ENCODE peak calls at places on chromosomes 13 and 19, in eight cellular contexts. One of them, this sample, is unnamed.

GRCh38 chr19:8017808-8018207 is 12.4 kb upstream of the ELAVL1 start:
- DNase-seq in renal cortical epithelial cell: no peak
- DNase-seq in tibial artery: no peak
- DNase-seq in stimulated activated CD8-positive, alpha-beta memory T cell treated with anti-CD3 and anti-CD28 coated beads, Interleukin-12 subunit alpha, Interleukin-12 subunit beta, amount 100 ng/mL, for 4 hours: no peak
- DNase-seq in stimulated activated naive CD8-positive, alpha-beta T cell treated with anti-CD3 and anti-CD28 coated beads, Interleukin-15, Interleukin-2, amounts not matched to agents 100 U/mL and 50 U/mL, for 24 hours: peak
- DNase-seq in NCI-H1417: no peak
- DNase-seq in fibroblast of the aortic adventitia: no peak
- DNase-seq in neural crest cell: no peak
- DNase-seq in this sample: peak

GRCh38 chr13:64075543-64076271 is 2660.1 kb upstream of the PCDH20 start:
- DNase-seq in fibroblast of the aortic adventitia: no peak
- DNase-seq in NCI-H1417: peak
- DNase-seq in renal cortical epithelial cell: no peak
- DNase-seq in tibial artery: peak
- DNase-seq in neural crest cell: no peak
- DNase-seq in stimulated activated CD8-positive, alpha-beta memory T cell treated with anti-CD3 and anti-CD28 coated beads, Interleukin-12 subunit alpha, Interleukin-12 subunit beta, amount 100 ng/mL, for 4 hours: no peak
- DNase-seq in stimulated activated naive CD8-positive, alpha-beta T cell treated with anti-CD3 and anti-CD28 coated beads, Interleukin-15, Interleukin-2, amounts not matched to agents 100 U/mL and 50 U/mL, for 24 hours: no peak
- DNase-seq in this sample: no peak

GRCh38 chr13:97307882-97308624 is 85.9 kb downstream of the MBNL2 start:
- DNase-seq in tibial artery: no peak
- DNase-seq in stimulated activated naive CD8-positive, alpha-beta T cell treated with anti-CD3 and anti-CD28 coated beads, Interleukin-15, Interleukin-2, amounts not matched to agents 100 U/mL and 50 U/mL, for 24 hours: no peak
- DNase-seq in neural crest cell: no peak
- DNase-seq in fibroblast of the aortic adventitia: peak
- DNase-seq in stimulated activated CD8-positive, alpha-beta memory T cell treated with anti-CD3 and anti-CD28 coated beads, Interleukin-12 subunit alpha, Interleukin-12 subunit beta, amount 100 ng/mL, for 4 hours: no peak
- DNase-seq in NCI-H1417: no peak
- DNase-seq in renal cortical epithelial cell: peak
- DNase-seq in this sample: peak

GRCh38 chr19:4984448-4984990 is 15.6 kb downstream of the KDM4B start:
- DNase-seq in NCI-H1417: peak
- DNase-seq in stimulated activated naive CD8-positive, alpha-beta T cell treated with anti-CD3 and anti-CD28 coated beads, Interleukin-15, Interleukin-2, amounts not matched to agents 100 U/mL and 50 U/mL, for 24 hours: no peak
- DNase-seq in tibial artery: no peak
- DNase-seq in fibroblast of the aortic adventitia: no peak
- DNase-seq in stimulated activated CD8-positive, alpha-beta memory T cell treated with anti-CD3 and anti-CD28 coated beads, Interleukin-12 subunit alpha, Interleukin-12 subunit beta, amount 100 ng/mL, for 4 hours: no peak
- DNase-seq in neural crest cell: no peak
- DNase-seq in renal cortical epithelial cell: no peak
- DNase-seq in this sample: peak

GRCh38 chr19:41991025-41991424 is 3.0 kb downstream of the ATP1A3 start:
- DNase-seq in stimulated activated CD8-positive, alpha-beta memory T cell treated with anti-CD3 and anti-CD28 coated beads, Interleukin-12 subunit alpha, Interleukin-12 subunit beta, amount 100 ng/mL, for 4 hours: no peak
- DNase-seq in stimulated activated naive CD8-positive, alpha-beta T cell treated with anti-CD3 and anti-CD28 coated beads, Interleukin-15, Interleukin-2, amounts not matched to agents 100 U/mL and 50 U/mL, for 24 hours: no peak
- DNase-seq in NCI-H1417: no peak
- DNase-seq in tibial artery: no peak
- DNase-seq in renal cortical epithelial cell: no peak
- DNase-seq in fibroblast of the aortic adventitia: no peak
- DNase-seq in neural crest cell: no peak
- DNase-seq in this sample: no peak

GRCh38 chr19:10551698-10552301 is 8.1 kb downstream of the ATG4D start:
- DNase-seq in renal cortical epithelial cell: peak
- DNase-seq in neural crest cell: no peak
- DNase-seq in stimulated activated CD8-positive, alpha-beta memory T cell treated with anti-CD3 and anti-CD28 coated beads, Interleukin-12 subunit alpha, Interleukin-12 subunit beta, amount 100 ng/mL, for 4 hours: no peak
- DNase-seq in fibroblast of the aortic adventitia: peak
- DNase-seq in stimulated activated naive CD8-positive, alpha-beta T cell treated with anti-CD3 and anti-CD28 coated beads, Interleukin-15, Interleukin-2, amounts not matched to agents 100 U/mL and 50 U/mL, for 24 hours: peak
- DNase-seq in NCI-H1417: no peak
- DNase-seq in tibial artery: no peak
- DNase-seq in this sample: no peak

GRCh38 chr13:92463134-92463533 is 763.5 kb upstream of the GPC6 start:
- DNase-seq in NCI-H1417: peak
- DNase-seq in fibroblast of the aortic adventitia: no peak
- DNase-seq in tibial artery: no peak
- DNase-seq in stimulated activated CD8-positive, alpha-beta memory T cell treated with anti-CD3 and anti-CD28 coated beads, Interleukin-12 subunit alpha, Interleukin-12 subunit beta, amount 100 ng/mL, for 4 hours: no peak
- DNase-seq in renal cortical epithelial cell: no peak
- DNase-seq in stimulated activated naive CD8-positive, alpha-beta T cell treated with anti-CD3 and anti-CD28 coated beads, Interleukin-15, Interleukin-2, amounts not matched to agents 100 U/mL and 50 U/mL, for 24 hours: no peak
- DNase-seq in neural crest cell: no peak
- DNase-seq in this sample: peak

GRCh38 chr19:55258476-55258827 is 365 bp downstream of the PPP6R1 start:
- DNase-seq in stimulated activated naive CD8-positive, alpha-beta T cell treated with anti-CD3 and anti-CD28 coated beads, Interleukin-15, Interleukin-2, amounts not matched to agents 100 U/mL and 50 U/mL, for 24 hours: peak
- DNase-seq in NCI-H1417: no peak
- DNase-seq in renal cortical epithelial cell: no peak
- DNase-seq in stimulated activated CD8-positive, alpha-beta memory T cell treated with anti-CD3 and anti-CD28 coated beads, Interleukin-12 subunit alpha, Interleukin-12 subunit beta, amount 100 ng/mL, for 4 hours: no peak
- DNase-seq in neural crest cell: peak
- DNase-seq in tibial artery: no peak
- DNase-seq in fibroblast of the aortic adventitia: no peak
- DNase-seq in this sample: no peak

GRCh38 chr13:33548065-33548464 is 262.5 kb upstream of the STARD13 start:
- DNase-seq in renal cortical epithelial cell: no peak
- DNase-seq in stimulated activated CD8-positive, alpha-beta memory T cell treated with anti-CD3 and anti-CD28 coated beads, Interleukin-12 subunit alpha, Interleukin-12 subunit beta, amount 100 ng/mL, for 4 hours: no peak
- DNase-seq in NCI-H1417: no peak
- DNase-seq in stimulated activated naive CD8-positive, alpha-beta T cell treated with anti-CD3 and anti-CD28 coated beads, Interleukin-15, Interleukin-2, amounts not matched to agents 100 U/mL and 50 U/mL, for 24 hours: no peak
- DNase-seq in tibial artery: no peak
- DNase-seq in fibroblast of the aortic adventitia: no peak
- DNase-seq in neural crest cell: no peak
- DNase-seq in this sample: no peak

GRCh38 chr13:45439781-45440462 is 21.7 kb upstream of the SLC25A30 start:
- DNase-seq in tibial artery: no peak
- DNase-seq in stimulated activated CD8-positive, alpha-beta memory T cell treated with anti-CD3 and anti-CD28 coated beads, Interleukin-12 subunit alpha, Interleukin-12 subunit beta, amount 100 ng/mL, for 4 hours: no peak
- DNase-seq in fibroblast of the aortic adventitia: no peak
- DNase-seq in NCI-H1417: no peak
- DNase-seq in renal cortical epithelial cell: peak
- DNase-seq in neural crest cell: no peak
- DNase-seq in stimulated activated naive CD8-positive, alpha-beta T cell treated with anti-CD3 and anti-CD28 coated beads, Interleukin-15, Interleukin-2, amounts not matched to agents 100 U/mL and 50 U/mL, for 24 hours: no peak
- DNase-seq in this sample: no peak

GRCh38 chr13:99505814-99506269 is 4.6 kb downstream of the TM9SF2 start:
- DNase-seq in fibroblast of the aortic adventitia: peak
- DNase-seq in stimulated activated naive CD8-positive, alpha-beta T cell treated with anti-CD3 and anti-CD28 coated beads, Interleukin-15, Interleukin-2, amounts not matched to agents 100 U/mL and 50 U/mL, for 24 hours: no peak
- DNase-seq in renal cortical epithelial cell: peak
- DNase-seq in stimulated activated CD8-positive, alpha-beta memory T cell treated with anti-CD3 and anti-CD28 coated beads, Interleukin-12 subunit alpha, Interleukin-12 subunit beta, amount 100 ng/mL, for 4 hours: no peak
- DNase-seq in tibial artery: no peak
- DNase-seq in neural crest cell: no peak
- DNase-seq in NCI-H1417: no peak
- DNase-seq in this sample: no peak

GRCh38 chr13:89363144-89363543 is 1692.0 kb downstream of the SLITRK5 start:
- DNase-seq in renal cortical epithelial cell: no peak
- DNase-seq in stimulated activated naive CD8-positive, alpha-beta T cell treated with anti-CD3 and anti-CD28 coated beads, Interleukin-15, Interleukin-2, amounts not matched to agents 100 U/mL and 50 U/mL, for 24 hours: no peak
- DNase-seq in fibroblast of the aortic adventitia: no peak
- DNase-seq in tibial artery: no peak
- DNase-seq in stimulated activated CD8-positive, alpha-beta memory T cell treated with anti-CD3 and anti-CD28 coated beads, Interleukin-12 subunit alpha, Interleukin-12 subunit beta, amount 100 ng/mL, for 4 hours: no peak
- DNase-seq in neural crest cell: no peak
- DNase-seq in NCI-H1417: no peak
- DNase-seq in this sample: no peak

GRCh38 chr19:44640518-44640917 is 3.2 kb upstream of the PVR start:
- DNase-seq in neural crest cell: no peak
- DNase-seq in tibial artery: no peak
- DNase-seq in stimulated activated naive CD8-positive, alpha-beta T cell treated with anti-CD3 and anti-CD28 coated beads, Interleukin-15, Interleukin-2, amounts not matched to agents 100 U/mL and 50 U/mL, for 24 hours: no peak
- DNase-seq in renal cortical epithelial cell: peak
- DNase-seq in fibroblast of the aortic adventitia: peak
- DNase-seq in stimulated activated CD8-positive, alpha-beta memory T cell treated with anti-CD3 and anti-CD28 coated beads, Interleukin-12 subunit alpha, Interleukin-12 subunit beta, amount 100 ng/mL, for 4 hours: no peak
- DNase-seq in NCI-H1417: no peak
- DNase-seq in this sample: no peak

GRCh38 chr13:29359181-29359580 is 236.3 kb downstream of the SLC7A1 start:
- DNase-seq in tibial artery: no peak
- DNase-seq in stimulated activated CD8-positive, alpha-beta memory T cell treated with anti-CD3 and anti-CD28 coated beads, Interleukin-12 subunit alpha, Interleukin-12 subunit beta, amount 100 ng/mL, for 4 hours: no peak
- DNase-seq in NCI-H1417: peak
- DNase-seq in stimulated activated naive CD8-positive, alpha-beta T cell treated with anti-CD3 and anti-CD28 coated beads, Interleukin-15, Interleukin-2, amounts not matched to agents 100 U/mL and 50 U/mL, for 24 hours: no peak
- DNase-seq in renal cortical epithelial cell: no peak
- DNase-seq in fibroblast of the aortic adventitia: no peak
- DNase-seq in neural crest cell: no peak
- DNase-seq in this sample: no peak

GRCh38 chr13:19888799-19889198 is 25.4 kb upstream of the ZMYM5 start:
- DNase-seq in tibial artery: no peak
- DNase-seq in stimulated activated CD8-positive, alpha-beta memory T cell treated with anti-CD3 and anti-CD28 coated beads, Interleukin-12 subunit alpha, Interleukin-12 subunit beta, amount 100 ng/mL, for 4 hours: no peak
- DNase-seq in stimulated activated naive CD8-positive, alpha-beta T cell treated with anti-CD3 and anti-CD28 coated beads, Interleukin-15, Interleukin-2, amounts not matched to agents 100 U/mL and 50 U/mL, for 24 hours: no peak
- DNase-seq in renal cortical epithelial cell: peak
- DNase-seq in neural crest cell: no peak
- DNase-seq in fibroblast of the aortic adventitia: peak
- DNase-seq in NCI-H1417: no peak
- DNase-seq in this sample: no peak

GRCh38 chr13:44759222-44759721 is 183.1 kb upstream of the TSC22D1 start:
- DNase-seq in stimulated activated naive CD8-positive, alpha-beta T cell treated with anti-CD3 and anti-CD28 coated beads, Interleukin-15, Interleukin-2, amounts not matched to agents 100 U/mL and 50 U/mL, for 24 hours: no peak
- DNase-seq in NCI-H1417: peak
- DNase-seq in neural crest cell: no peak
- DNase-seq in fibroblast of the aortic adventitia: no peak
- DNase-seq in tibial artery: no peak
- DNase-seq in renal cortical epithelial cell: no peak
- DNase-seq in stimulated activated CD8-positive, alpha-beta memory T cell treated with anti-CD3 and anti-CD28 coated beads, Interleukin-12 subunit alpha, Interleukin-12 subunit beta, amount 100 ng/mL, for 4 hours: no peak
- DNase-seq in this sample: peak

GRCh38 chr19:7829561-7830271 is at the start of gene EVI5L:
- DNase-seq in neural crest cell: peak
- DNase-seq in tibial artery: peak
- DNase-seq in stimulated activated naive CD8-positive, alpha-beta T cell treated with anti-CD3 and anti-CD28 coated beads, Interleukin-15, Interleukin-2, amounts not matched to agents 100 U/mL and 50 U/mL, for 24 hours: peak
- DNase-seq in stimulated activated CD8-positive, alpha-beta memory T cell treated with anti-CD3 and anti-CD28 coated beads, Interleukin-12 subunit alpha, Interleukin-12 subunit beta, amount 100 ng/mL, for 4 hours: peak
- DNase-seq in NCI-H1417: peak
- DNase-seq in fibroblast of the aortic adventitia: peak
- DNase-seq in renal cortical epithelial cell: peak
- DNase-seq in this sample: peak

GRCh38 chr19:58123354-58123753 is 25.3 kb upstream of the ZSCAN18 start:
- DNase-seq in fibroblast of the aortic adventitia: no peak
- DNase-seq in NCI-H1417: no peak
- DNase-seq in renal cortical epithelial cell: no peak
- DNase-seq in tibial artery: no peak
- DNase-seq in neural crest cell: no peak
- DNase-seq in stimulated activated naive CD8-positive, alpha-beta T cell treated with anti-CD3 and anti-CD28 coated beads, Interleukin-15, Interleukin-2, amounts not matched to agents 100 U/mL and 50 U/mL, for 24 hours: no peak
- DNase-seq in stimulated activated CD8-positive, alpha-beta memory T cell treated with anti-CD3 and anti-CD28 coated beads, Interleukin-12 subunit alpha, Interleukin-12 subunit beta, amount 100 ng/mL, for 4 hours: no peak
- DNase-seq in this sample: no peak

GRCh38 chr13:110346661-110347067 is 39.6 kb downstream of the COL4A2 start:
- DNase-seq in tibial artery: peak
- DNase-seq in neural crest cell: no peak
- DNase-seq in renal cortical epithelial cell: no peak
- DNase-seq in fibroblast of the aortic adventitia: no peak
- DNase-seq in stimulated activated CD8-positive, alpha-beta memory T cell treated with anti-CD3 and anti-CD28 coated beads, Interleukin-12 subunit alpha, Interleukin-12 subunit beta, amount 100 ng/mL, for 4 hours: no peak
- DNase-seq in NCI-H1417: peak
- DNase-seq in stimulated activated naive CD8-positive, alpha-beta T cell treated with anti-CD3 and anti-CD28 coated beads, Interleukin-15, Interleukin-2, amounts not matched to agents 100 U/mL and 50 U/mL, for 24 hours: no peak
- DNase-seq in this sample: no peak

GRCh38 chr13:90746230-90746629 is 601.3 kb upstream of the MIR17HG start:
- DNase-seq in fibroblast of the aortic adventitia: no peak
- DNase-seq in stimulated activated naive CD8-positive, alpha-beta T cell treated with anti-CD3 and anti-CD28 coated beads, Interleukin-15, Interleukin-2, amounts not matched to agents 100 U/mL and 50 U/mL, for 24 hours: no peak
- DNase-seq in NCI-H1417: no peak
- DNase-seq in stimulated activated CD8-positive, alpha-beta memory T cell treated with anti-CD3 and anti-CD28 coated beads, Interleukin-12 subunit alpha, Interleukin-12 subunit beta, amount 100 ng/mL, for 4 hours: no peak
- DNase-seq in tibial artery: no peak
- DNase-seq in renal cortical epithelial cell: no peak
- DNase-seq in neural crest cell: no peak
- DNase-seq in this sample: peak

GRCh38 chr19:13834308-13834790 is 39.1 kb downstream of the ZSWIM4 start:
- DNase-seq in neural crest cell: no peak
- DNase-seq in NCI-H1417: no peak
- DNase-seq in stimulated activated CD8-positive, alpha-beta memory T cell treated with anti-CD3 and anti-CD28 coated beads, Interleukin-12 subunit alpha, Interleukin-12 subunit beta, amount 100 ng/mL, for 4 hours: no peak
- DNase-seq in renal cortical epithelial cell: no peak
- DNase-seq in tibial artery: no peak
- DNase-seq in stimulated activated naive CD8-positive, alpha-beta T cell treated with anti-CD3 and anti-CD28 coated beads, Interleukin-15, Interleukin-2, amounts not matched to agents 100 U/mL and 50 U/mL, for 24 hours: no peak
- DNase-seq in fibroblast of the aortic adventitia: no peak
- DNase-seq in this sample: no peak

GRCh38 chr13:27053902-27054595 is 117.6 kb downstream of the USP12 start:
- DNase-seq in fibroblast of the aortic adventitia: peak
- DNase-seq in tibial artery: no peak
- DNase-seq in stimulated activated naive CD8-positive, alpha-beta T cell treated with anti-CD3 and anti-CD28 coated beads, Interleukin-15, Interleukin-2, amounts not matched to agents 100 U/mL and 50 U/mL, for 24 hours: no peak
- DNase-seq in renal cortical epithelial cell: peak
- DNase-seq in neural crest cell: no peak
- DNase-seq in NCI-H1417: no peak
- DNase-seq in stimulated activated CD8-positive, alpha-beta memory T cell treated with anti-CD3 and anti-CD28 coated beads, Interleukin-12 subunit alpha, Interleukin-12 subunit beta, amount 100 ng/mL, for 4 hours: no peak
- DNase-seq in this sample: no peak

GRCh38 chr19:47499863-47500830 is 14.7 kb downstream of the NAPA start:
- DNase-seq in tibial artery: no peak
- DNase-seq in fibroblast of the aortic adventitia: no peak
- DNase-seq in renal cortical epithelial cell: no peak
- DNase-seq in stimulated activated CD8-positive, alpha-beta memory T cell treated with anti-CD3 and anti-CD28 coated beads, Interleukin-12 subunit alpha, Interleukin-12 subunit beta, amount 100 ng/mL, for 4 hours: no peak
- DNase-seq in stimulated activated naive CD8-positive, alpha-beta T cell treated with anti-CD3 and anti-CD28 coated beads, Interleukin-15, Interleukin-2, amounts not matched to agents 100 U/mL and 50 U/mL, for 24 hours: no peak
- DNase-seq in neural crest cell: no peak
- DNase-seq in NCI-H1417: no peak
- DNase-seq in this sample: no peak

GRCh38 chr13:95677564-95678386 is 836 bp downstream of the DNAJC3 start:
- DNase-seq in stimulated activated naive CD8-positive, alpha-beta T cell treated with anti-CD3 and anti-CD28 coated beads, Interleukin-15, Interleukin-2, amounts not matched to agents 100 U/mL and 50 U/mL, for 24 hours: no peak
- DNase-seq in fibroblast of the aortic adventitia: peak
- DNase-seq in tibial artery: peak
- DNase-seq in NCI-H1417: no peak
- DNase-seq in stimulated activated CD8-positive, alpha-beta memory T cell treated with anti-CD3 and anti-CD28 coated beads, Interleukin-12 subunit alpha, Interleukin-12 subunit beta, amount 100 ng/mL, for 4 hours: no peak
- DNase-seq in neural crest cell: no peak
- DNase-seq in renal cortical epithelial cell: peak
- DNase-seq in this sample: peak

GRCh38 chr19:47183579-47183978 is 47.4 kb downstream of the BBC3 start:
- DNase-seq in NCI-H1417: no peak
- DNase-seq in tibial artery: no peak
- DNase-seq in fibroblast of the aortic adventitia: no peak
- DNase-seq in stimulated activated CD8-positive, alpha-beta memory T cell treated with anti-CD3 and anti-CD28 coated beads, Interleukin-12 subunit alpha, Interleukin-12 subunit beta, amount 100 ng/mL, for 4 hours: no peak
- DNase-seq in renal cortical epithelial cell: no peak
- DNase-seq in neural crest cell: no peak
- DNase-seq in stimulated activated naive CD8-positive, alpha-beta T cell treated with anti-CD3 and anti-CD28 coated beads, Interleukin-15, Interleukin-2, amounts not matched to agents 100 U/mL and 50 U/mL, for 24 hours: no peak
- DNase-seq in this sample: no peak

GRCh38 chr19:15304140-15304705 is 28.1 kb downstream of the BRD4 start:
- DNase-seq in tibial artery: no peak
- DNase-seq in renal cortical epithelial cell: no peak
- DNase-seq in NCI-H1417: no peak
- DNase-seq in stimulated activated CD8-positive, alpha-beta memory T cell treated with anti-CD3 and anti-CD28 coated beads, Interleukin-12 subunit alpha, Interleukin-12 subunit beta, amount 100 ng/mL, for 4 hours: no peak
- DNase-seq in neural crest cell: no peak
- DNase-seq in stimulated activated naive CD8-positive, alpha-beta T cell treated with anti-CD3 and anti-CD28 coated beads, Interleukin-15, Interleukin-2, amounts not matched to agents 100 U/mL and 50 U/mL, for 24 hours: peak
- DNase-seq in fibroblast of the aortic adventitia: peak
- DNase-seq in this sample: no peak

GRCh38 chr19:4380254-4380727 is 20.1 kb downstream of the SH3GL1 start:
- DNase-seq in NCI-H1417: no peak
- DNase-seq in stimulated activated naive CD8-positive, alpha-beta T cell treated with anti-CD3 and anti-CD28 coated beads, Interleukin-15, Interleukin-2, amounts not matched to agents 100 U/mL and 50 U/mL, for 24 hours: peak
- DNase-seq in stimulated activated CD8-positive, alpha-beta memory T cell treated with anti-CD3 and anti-CD28 coated beads, Interleukin-12 subunit alpha, Interleukin-12 subunit beta, amount 100 ng/mL, for 4 hours: no peak
- DNase-seq in neural crest cell: no peak
- DNase-seq in tibial artery: peak
- DNase-seq in renal cortical epithelial cell: no peak
- DNase-seq in fibroblast of the aortic adventitia: no peak
- DNase-seq in this sample: no peak

GRCh38 chr13:62139597-62139996 is 723.9 kb upstream of the PCDH20 start:
- DNase-seq in stimulated activated naive CD8-positive, alpha-beta T cell treated with anti-CD3 and anti-CD28 coated beads, Interleukin-15, Interleukin-2, amounts not matched to agents 100 U/mL and 50 U/mL, for 24 hours: no peak
- DNase-seq in stimulated activated CD8-positive, alpha-beta memory T cell treated with anti-CD3 and anti-CD28 coated beads, Interleukin-12 subunit alpha, Interleukin-12 subunit beta, amount 100 ng/mL, for 4 hours: no peak
- DNase-seq in neural crest cell: no peak
- DNase-seq in tibial artery: no peak
- DNase-seq in renal cortical epithelial cell: no peak
- DNase-seq in NCI-H1417: no peak
- DNase-seq in fibroblast of the aortic adventitia: no peak
- DNase-seq in this sample: no peak

GRCh38 chr13:40236566-40237168 is 429.8 kb downstream of the FOXO1 start:
- DNase-seq in renal cortical epithelial cell: no peak
- DNase-seq in stimulated activated CD8-positive, alpha-beta memory T cell treated with anti-CD3 and anti-CD28 coated beads, Interleukin-12 subunit alpha, Interleukin-12 subunit beta, amount 100 ng/mL, for 4 hours: no peak
- DNase-seq in fibroblast of the aortic adventitia: peak
- DNase-seq in NCI-H1417: no peak
- DNase-seq in stimulated activated naive CD8-positive, alpha-beta T cell treated with anti-CD3 and anti-CD28 coated beads, Interleukin-15, Interleukin-2, amounts not matched to agents 100 U/mL and 50 U/mL, for 24 hours: no peak
- DNase-seq in tibial artery: peak
- DNase-seq in neural crest cell: no peak
- DNase-seq in this sample: no peak

GRCh38 chr19:11736696-11737095 is 2.0 kb downstream of the ZNF823 start:
- DNase-seq in tibial artery: no peak
- DNase-seq in neural crest cell: no peak
- DNase-seq in stimulated activated CD8-positive, alpha-beta memory T cell treated with anti-CD3 and anti-CD28 coated beads, Interleukin-12 subunit alpha, Interleukin-12 subunit beta, amount 100 ng/mL, for 4 hours: no peak
- DNase-seq in NCI-H1417: no peak
- DNase-seq in renal cortical epithelial cell: peak
- DNase-seq in fibroblast of the aortic adventitia: peak
- DNase-seq in stimulated activated naive CD8-positive, alpha-beta T cell treated with anti-CD3 and anti-CD28 coated beads, Interleukin-15, Interleukin-2, amounts not matched to agents 100 U/mL and 50 U/mL, for 24 hours: peak
- DNase-seq in this sample: peak

GRCh38 chr19:14413765-14414171 is 5.4 kb downstream of the DDX39A start:
- DNase-seq in NCI-H1417: no peak
- DNase-seq in stimulated activated naive CD8-positive, alpha-beta T cell treated with anti-CD3 and anti-CD28 coated beads, Interleukin-15, Interleukin-2, amounts not matched to agents 100 U/mL and 50 U/mL, for 24 hours: no peak
- DNase-seq in tibial artery: no peak
- DNase-seq in fibroblast of the aortic adventitia: peak
- DNase-seq in stimulated activated CD8-positive, alpha-beta memory T cell treated with anti-CD3 and anti-CD28 coated beads, Interleukin-12 subunit alpha, Interleukin-12 subunit beta, amount 100 ng/mL, for 4 hours: no peak
- DNase-seq in renal cortical epithelial cell: no peak
- DNase-seq in neural crest cell: no peak
- DNase-seq in this sample: peak

GRCh38 chr19:15506074-15506565 is 2.2 kb upstream of the CYP4F22 start:
- DNase-seq in stimulated activated naive CD8-positive, alpha-beta T cell treated with anti-CD3 and anti-CD28 coated beads, Interleukin-15, Interleukin-2, amounts not matched to agents 100 U/mL and 50 U/mL, for 24 hours: no peak
- DNase-seq in NCI-H1417: no peak
- DNase-seq in tibial artery: no peak
- DNase-seq in stimulated activated CD8-positive, alpha-beta memory T cell treated with anti-CD3 and anti-CD28 coated beads, Interleukin-12 subunit alpha, Interleukin-12 subunit beta, amount 100 ng/mL, for 4 hours: no peak
- DNase-seq in renal cortical epithelial cell: no peak
- DNase-seq in neural crest cell: no peak
- DNase-seq in fibroblast of the aortic adventitia: no peak
- DNase-seq in this sample: no peak

GRCh38 chr19:41541990-41542584 is 33.9 kb upstream of the CEACAM21 start:
- DNase-seq in stimulated activated naive CD8-positive, alpha-beta T cell treated with anti-CD3 and anti-CD28 coated beads, Interleukin-15, Interleukin-2, amounts not matched to agents 100 U/mL and 50 U/mL, for 24 hours: peak
- DNase-seq in neural crest cell: peak
- DNase-seq in NCI-H1417: peak
- DNase-seq in fibroblast of the aortic adventitia: peak
- DNase-seq in renal cortical epithelial cell: no peak
- DNase-seq in tibial artery: no peak
- DNase-seq in stimulated activated CD8-positive, alpha-beta memory T cell treated with anti-CD3 and anti-CD28 coated beads, Interleukin-12 subunit alpha, Interleukin-12 subunit beta, amount 100 ng/mL, for 4 hours: no peak
- DNase-seq in this sample: peak

GRCh38 chr19:40323705-40324104 is 24.5 kb downstream of the C19orf47 start:
- DNase-seq in tibial artery: no peak
- DNase-seq in neural crest cell: no peak
- DNase-seq in stimulated activated naive CD8-positive, alpha-beta T cell treated with anti-CD3 and anti-CD28 coated beads, Interleukin-15, Interleukin-2, amounts not matched to agents 100 U/mL and 50 U/mL, for 24 hours: no peak
- DNase-seq in renal cortical epithelial cell: no peak
- DNase-seq in stimulated activated CD8-positive, alpha-beta memory T cell treated with anti-CD3 and anti-CD28 coated beads, Interleukin-12 subunit alpha, Interleukin-12 subunit beta, amount 100 ng/mL, for 4 hours: no peak
- DNase-seq in NCI-H1417: no peak
- DNase-seq in fibroblast of the aortic adventitia: no peak
- DNase-seq in this sample: no peak

This sample was measured in left kidney.